ENCODE peak calls at places on chromosomes 12 and 14, in eight cellular contexts. V is transverse colon; G is T-helper 2 cell; M is SW 1271; I is stomach; X is NCI-H1694 treated with DMSO at 0.1 percent for 48 hours; P is lower leg skin; Q is stimulated activated CD4-positive, alpha-beta T cell treated with anti-CD3 and anti-CD28 coated beads, TNF-alpha, amount 100 ng/mL, for 4 hours. W is an unnamed sample.

GRCh38 chr12:57902371-57903042 is 38.9 kb upstream of the ATP23 start:
- DNase-seq in G (no peak), Q (no peak), I (no peak), M (no peak), X (no peak), P (no peak), V (no peak), W (no peak)

GRCh38 chr12:127083028-127083949 is 1183.7 kb upstream of the TMEM132C start:
- DNase-seq in I (no peak), M (peak; percentile 84), Q (no peak), G (no peak), P (no peak), V (no peak), X (peak; percentile 11), W (peak; percentile 2)

GRCh38 chr14:24329073-24329663 is 5.7 kb downstream of the ADCY4 start:
- DNase-seq in M (no peak), I (no peak), Q (no peak), P (no peak), G (no peak), V (no peak), X (no peak), W (no peak)

GRCh38 chr14:65336191-65336591 is 76.3 kb upstream of the FUT8 start:
- DNase-seq in V (no peak), X (no peak), G (no peak), P (no peak), M (no peak), Q (peak; percentile 25), I (no peak), W (peak; percentile 70)

GRCh38 chr14:69716483-69717187 is 50.3 kb upstream of the SRSF5 start:
- DNase-seq in Q (no peak), X (no peak), M (no peak), P (no peak), V (peak; percentile 28), I (no peak), G (no peak), W (peak; percentile 45)

GRCh38 chr14:91241848-91242247 is 2.7 kb downstream of the GPR68 start:
- DNase-seq in P (no peak), V (no peak), M (no peak), Q (no peak), X (no peak), G (no peak), I (no peak), W (peak; percentile 35)

GRCh38 chr14:51828017-51828797 is 32.2 kb upstream of the GNG2 start:
- DNase-seq in V (peak; percentile 34), I (peak; percentile 34), M (peak; percentile 16), X (no peak), Q (peak; percentile 29), P (peak; percentile 21), G (peak; percentile 15), W (peak; percentile 68)

GRCh38 chr12:116559330-116560080 is at the start of gene MAP1LC3B2:
- DNase-seq in G (peak; percentile 61), I (peak; percentile 63), M (no peak), Q (peak; percentile 23), P (peak; percentile 81), X (no peak), V (peak; percentile 84), W (peak; percentile 80)

GRCh38 chr14:75631453-75631831 is 29.2 kb downstream of the ERG28 start:
- DNase-seq in P (no peak), X (no peak), V (no peak), M (no peak), Q (no peak), G (no peak), I (no peak), W (no peak)

GRCh38 chr12:58540480-58541299 is 379.6 kb downstream of the LRIG3 start:
- DNase-seq in P (peak; percentile 65), X (peak; percentile 77), V (peak; percentile 61), M (peak; percentile 38), Q (no peak), I (peak; percentile 70), G (no peak), W (peak; percentile 2)

GRCh38 chr12:67681145-67681778 is 32.7 kb downstream of the DYRK2 start:
- DNase-seq in M (no peak), V (no peak), X (no peak), Q (no peak), P (peak; percentile 36), I (no peak), G (no peak), W (no peak)

GRCh38 chr14:101353422-101353821 is 207.9 kb upstream of the DIO3 start:
- DNase-seq in V (no peak), M (no peak), Q (no peak), I (no peak), G (no peak), X (no peak), P (no peak), W (no peak)

GRCh38 chr14:35385042-35385839 is 19.3 kb downstream of the NFKBIA start:
- DNase-seq in P (peak; percentile 82), Q (no peak), G (no peak), X (peak; percentile 77), V (peak; percentile 75), M (no peak), I (peak; percentile 63), W (no peak)

GRCh38 chr12:6827437-6827894 is 741 bp upstream of the P3H3 start:
- DNase-seq in X (peak; percentile 90), V (peak; percentile 82), I (peak; percentile 79), Q (no peak), G (peak; percentile 17), M (peak; percentile 55), P (peak; percentile 86), W (peak; percentile 42)

GRCh38 chr14:78088941-78089340 is 81.2 kb upstream of the NRXN3 start:
- DNase-seq in P (no peak), M (no peak), G (no peak), X (no peak), I (no peak), V (no peak), Q (no peak), W (no peak)

GRCh38 chr14:46034305-46034704 is 617.3 kb downstream of the RPL10L start:
- DNase-seq in M (no peak), P (no peak), Q (no peak), G (no peak), I (no peak), X (no peak), V (no peak), W (no peak)

GRCh38 chr14:100546051-100546443 is 41.2 kb downstream of the BEGAIN start:
- DNase-seq in I (peak; percentile 36), V (no peak), Q (no peak), M (no peak), G (no peak), X (no peak), P (no peak), W (peak; percentile 50)

GRCh38 chr14:95523051-95523817 is 6.8 kb upstream of the SYNE3 start:
- DNase-seq in G (no peak), P (no peak), M (no peak), I (no peak), X (no peak), V (no peak), Q (no peak), W (peak; percentile 70)

GRCh38 chr12:56658921-56659320 is 13.1 kb upstream of the ATP5F1B start:
- DNase-seq in P (no peak), V (no peak), M (no peak), Q (no peak), G (no peak), I (no peak), X (no peak), W (no peak)

GRCh38 chr14:90573385-90574105 is 176.7 kb downstream of the CALM1 start:
- DNase-seq in P (no peak), G (no peak), X (no peak), Q (no peak), I (no peak), M (no peak), V (no peak), W (no peak)

GRCh38 chr12:33438890-33439586 is 581 bp downstream of the SYT10 start:
- DNase-seq in X (no peak), M (no peak), I (no peak), P (no peak), G (no peak), V (no peak), Q (no peak), W (no peak)

GRCh38 chr12:6193853-6194815 is 6.1 kb upstream of the CD9 start:
- DNase-seq in I (peak; percentile 47), G (no peak), Q (no peak), P (no peak), V (peak; percentile 56), M (no peak), X (no peak), W (no peak)

GRCh38 chr14:98293527-98293926 is 978.5 kb downstream of the BCL11B start:
- DNase-seq in G (no peak), Q (no peak), M (no peak), X (no peak), V (no peak), P (peak; percentile 18), I (no peak), W (no peak)

GRCh38 chr14:54366726-54367707 is 29.8 kb upstream of the CDKN3 start:
- DNase-seq in G (no peak), X (no peak), Q (no peak), V (peak; percentile 41), I (peak; percentile 42), P (no peak), M (peak; percentile 65), W (peak; percentile 15)

GRCh38 chr12:21912318-21912717 is 28.9 kb downstream of the ABCC9 start:
- DNase-seq in Q (no peak), V (no peak), G (no peak), I (no peak), P (no peak), M (no peak), X (no peak), W (no peak)

GRCh38 chr14:103361868-103362267 is 23.3 kb upstream of the MARK3 start:
- DNase-seq in G (no peak), P (no peak), V (no peak), I (no peak), Q (no peak), M (peak; percentile 97), X (no peak), W (peak; percentile 23)

GRCh38 chr14:59585891-59586554 is 9.4 kb upstream of the CCDC175 start:
- DNase-seq in V (no peak), I (no peak), G (no peak), M (no peak), Q (no peak), X (no peak), P (no peak), W (no peak)

GRCh38 chr12:5177731-5178130 is 134.1 kb downstream of the KCNA5 start:
- DNase-seq in P (no peak), G (no peak), V (no peak), I (no peak), X (no peak), M (no peak), Q (no peak), W (no peak)

GRCh38 chr14:95157987-95158712 is 821 bp upstream of the DICER1 start:
- DNase-seq in V (no peak), M (no peak), G (no peak), P (no peak), Q (peak; percentile 6), I (no peak), X (peak; percentile 83), W (peak; percentile 31)

GRCh38 chr14:74843653-74844052 is 32.3 kb downstream of the PROX2 start:
- DNase-seq in V (no peak), Q (no peak), M (no peak), I (no peak), X (no peak), G (no peak), P (no peak), W (no peak)

GRCh38 chr14:99758915-99759545 is 34.2 kb upstream of the EML1 start:
- DNase-seq in I (no peak), M (no peak), X (no peak), Q (no peak), P (no peak), G (no peak), V (no peak), W (no peak)

W was measured in activated naive CD8-positive, alpha-beta T cell treated with anti-CD3 and anti-CD28 coated beads for 36 hours.